ENCODE peak calls at places on chromosomes 13 and 19, in ten cellular contexts. U is B cell; B is head of caudate nucleus; X is NCI-H1436; W is AG04449; J is HT1080; Y is activated naive CD4-positive, alpha-beta T cell; L is NCI-H748 treated with DMSO at 0.1 percent for 48 hours; Q is effector CD4-positive, alpha-beta T cell; P is NAMALWA. F is an unnamed sample.

GRCh38 chr13:25971499-25972145 is 80.2 kb downstream of the SHISA2 start:
- DNase-seq in Y (no peak), X (no peak), U (no peak), Q (peak), B (no peak), P (no peak), L (peak), J (no peak), W (no peak), F (no peak)

GRCh38 chr13:32384702-32385101 is 43.2 kb downstream of the N4BP2L1 start:
- DNase-seq in U (peak), L (no peak), Q (no peak), X (no peak), P (peak), B (no peak), J (no peak), Y (no peak), W (no peak), F (no peak)

GRCh38 chr13:90675129-90675528 is 672.4 kb upstream of the MIR17HG start:
- DNase-seq in W (no peak), X (no peak), B (no peak), U (no peak), P (no peak), Y (no peak), J (no peak), L (no peak), Q (no peak), F (no peak)

GRCh38 chr19:38559428-38560401 is 58.0 kb downstream of the MAP4K1 start:
- DNase-seq in X (no peak), W (no peak), Q (no peak), Y (no peak), J (no peak), L (no peak), P (peak), B (no peak), U (no peak), F (peak)

GRCh38 chr19:31498781-31499180 is 149.5 kb upstream of the TSHZ3 start:
- DNase-seq in Y (no peak), X (no peak), L (no peak), U (no peak), Q (no peak), B (no peak), J (no peak), W (no peak), P (no peak), F (no peak)

GRCh38 chr13:109762791-109763190 is 23.6 kb downstream of the IRS2 start:
- DNase-seq in L (no peak), J (no peak), U (no peak), Y (no peak), Q (no peak), P (no peak), B (no peak), X (no peak), W (no peak), F (no peak)

GRCh38 chr19:21430674-21431073 is 33.7 kb downstream of the ZNF493 start:
- DNase-seq in U (no peak), L (peak), Y (no peak), X (no peak), P (no peak), W (no peak), J (no peak), B (no peak), Q (no peak), F (no peak)

GRCh38 chr13:106275441-106276032 is 259.9 kb downstream of the EFNB2 start:
- DNase-seq in W (no peak), Y (no peak), U (no peak), X (no peak), Q (no peak), J (no peak), P (no peak), B (no peak), L (no peak), F (no peak)

GRCh38 chr13:113179374-113180230 is 21.2 kb downstream of the PROZ start:
- DNase-seq in W (no peak), B (no peak), J (no peak), Y (no peak), U (no peak), Q (no peak), L (no peak), P (no peak), X (no peak), F (no peak)

GRCh38 chr13:66943530-66943929 is 286.6 kb downstream of the PCDH9 start:
- DNase-seq in U (no peak), Y (no peak), L (no peak), W (no peak), B (no peak), X (no peak), J (no peak), Q (no peak), P (no peak), F (no peak)

GRCh38 chr19:41997121-41997850 is 3.3 kb upstream of the ATP1A3 start:
- DNase-seq in W (no peak), L (no peak), X (peak), Q (peak), B (peak), Y (no peak), J (peak), U (peak), P (peak), F (no peak)

GRCh38 chr19:39196320-39196719 is 444 bp upstream of the NCCRP1 start:
- DNase-seq in L (no peak), X (no peak), W (no peak), P (no peak), Y (no peak), Q (no peak), J (no peak), B (no peak), U (no peak), F (no peak)

GRCh38 chr19:5150902-5151741 is 182.2 kb downstream of the KDM4B start:
- DNase-seq in U (no peak), P (no peak), Y (no peak), L (no peak), B (no peak), X (no peak), J (no peak), Q (no peak), W (no peak), F (no peak)

GRCh38 chr13:75489502-75490263 is 7.7 kb upstream of the TBC1D4 start:
- DNase-seq in J (peak), Q (no peak), U (no peak), P (no peak), B (no peak), W (no peak), Y (no peak), L (no peak), X (no peak), F (peak)

GRCh38 chr13:18964942-18965341 is 216.7 kb downstream of the TUBA3C start:
- DNase-seq in L (no peak), W (no peak), Y (no peak), X (no peak), U (no peak), Q (no peak), B (no peak), P (no peak), J (no peak), F (no peak)

F was measured in bronchial epithelial cell.